ENCODE peak calls at places on chromosomes 1 and 21, in six cellular contexts. Z is AG04450, P is fibroblast of lung, J is A673, H is transverse colon, U is Panc1. M is an unnamed sample.

GRCh38 chr21:35084869-35085268 is 35.8 kb upstream of the RUNX1 start:
- DNase-seq in Z (peak), P (peak), J (peak), H (no peak), U (no peak), M (no peak)

GRCh38 chr1:1359316-1359667 is 937 bp upstream of the MXRA8 start:
- DNase-seq in Z (peak), P (peak), J (no peak), H (no peak), U (no peak), M (no peak)

GRCh38 chr1:169550294-169550693 is 36.0 kb downstream of the F5 start:
- DNase-seq in Z (no peak), P (peak), J (peak), H (no peak), U (no peak), M (no peak)

GRCh38 chr1:101150266-101150665 is 86.6 kb upstream of the S1PR1 start:
- DNase-seq in Z (no peak), P (no peak), J (no peak), H (no peak), U (no peak), M (no peak)

GRCh38 chr1:184633785-184634184 is 120.9 kb downstream of the EDEM3 start:
- DNase-seq in Z (no peak), P (no peak), J (peak), H (no peak), U (no peak), M (no peak)

GRCh38 chr21:15840406-15840805 is 110.6 kb downstream of the USP25 start:
- DNase-seq in Z (no peak), P (no peak), J (no peak), H (no peak), U (no peak), M (no peak)

GRCh38 chr21:25171438-25171837 is 435.8 kb downstream of the MRPL39 start:
- DNase-seq in Z (no peak), P (peak), J (peak), H (no peak), U (no peak), M (no peak)

GRCh38 chr1:230977781-230978490 is 725 bp downstream of the TTC13 start:
- DNase-seq in Z (no peak), P (peak), J (peak), H (peak), U (no peak), M (no peak)

GRCh38 chr1:210340751-210341328 is 12.1 kb downstream of the HHAT start:
- DNase-seq in Z (no peak), P (no peak), J (no peak), H (no peak), U (no peak), M (no peak)

GRCh38 chr1:53122194-53122846 is 20.1 kb downstream of the SLC1A7 start:
- DNase-seq in Z (no peak), P (no peak), J (no peak), H (no peak), U (no peak), M (no peak)

GRCh38 chr21:31429500-31429899 is 85.4 kb upstream of the TIAM1 start:
- DNase-seq in Z (no peak), P (no peak), J (no peak), H (no peak), U (no peak), M (no peak)

GRCh38 chr1:4600615-4601460 is 53.6 kb upstream of the AJAP1 start:
- DNase-seq in Z (no peak), P (no peak), J (no peak), H (no peak), U (no peak), M (no peak)

GRCh38 chr1:52669696-52670095 is 28.5 kb downstream of the COA7 start:
- DNase-seq in Z (no peak), P (no peak), J (no peak), H (no peak), U (no peak), M (no peak)

GRCh38 chr1:37919277-37919676 is 27.6 kb downstream of the INPP5B start:
- DNase-seq in Z (no peak), P (no peak), J (no peak), H (no peak), U (no peak), M (no peak)

GRCh38 chr21:41564871-41565281 is 56.9 kb upstream of the TMPRSS2 start:
- DNase-seq in Z (no peak), P (no peak), J (no peak), H (peak), U (no peak), M (no peak)

GRCh38 chr1:85465099-85465790 is at the start of gene DDAH1:
- DNase-seq in Z (no peak), P (peak), J (peak), H (peak), U (no peak), M (peak)

GRCh38 chr21:32909393-32909792 is 116.3 kb upstream of the OLIG2 start:
- DNase-seq in Z (no peak), P (no peak), J (no peak), H (no peak), U (no peak), M (no peak)

GRCh38 chr1:234612352-234613127 is 2.6 kb upstream of the IRF2BP2 start:
- DNase-seq in Z (peak), P (peak), J (peak), H (peak), U (no peak), M (peak)

GRCh38 chr1:228283476-228284147 is 75.8 kb downstream of the OBSCN start:
- DNase-seq in Z (no peak), P (no peak), J (no peak), H (peak), U (no peak), M (no peak)

GRCh38 chr1:87045757-87046422 is 131.5 kb downstream of the HS2ST1 start:
- DNase-seq in Z (no peak), P (no peak), J (no peak), H (no peak), U (no peak), M (no peak)

GRCh38 chr1:202630541-202630940 is 79.7 kb downstream of the SYT2 start:
- DNase-seq in Z (no peak), P (no peak), J (no peak), H (no peak), U (no peak), M (no peak)

GRCh38 chr21:26826801-26827200 is 18.4 kb downstream of the ADAMTS1 start:
- DNase-seq in Z (no peak), P (peak), J (no peak), H (no peak), U (no peak), M (no peak)

GRCh38 chr1:184621262-184621661 is 133.4 kb downstream of the EDEM3 start:
- DNase-seq in Z (peak), P (peak), J (no peak), H (no peak), U (no peak), M (no peak)

GRCh38 chr1:111332190-111332589 is 41.5 kb downstream of the CHIA start:
- DNase-seq in Z (no peak), P (no peak), J (no peak), H (no peak), U (no peak), M (no peak)

GRCh38 chr1:66563094-66563800 is 29.3 kb downstream of the SGIP1 start:
- DNase-seq in Z (peak), P (peak), J (no peak), H (peak), U (peak), M (no peak)

GRCh38 chr1:171794085-171794484 is 12.6 kb downstream of the METTL13 start:
- DNase-seq in Z (no peak), P (no peak), J (no peak), H (no peak), U (peak), M (no peak)

GRCh38 chr1:205488074-205488723 is 16.3 kb upstream of the CDK18 start:
- DNase-seq in Z (no peak), P (peak), J (peak), H (peak), U (no peak), M (no peak)

GRCh38 chr1:243598433-243598832 is 251.6 kb downstream of the AKT3 start:
- DNase-seq in Z (peak), P (peak), J (no peak), H (no peak), U (no peak), M (no peak)

GRCh38 chr21:45413922-45414321 is 9.0 kb downstream of the COL18A1 start:
- DNase-seq in Z (no peak), P (no peak), J (no peak), H (no peak), U (no peak), M (peak)

GRCh38 chr21:34333150-34333739 is 30.6 kb upstream of the KCNE2 start:
- DNase-seq in Z (no peak), P (no peak), J (no peak), H (no peak), U (no peak), M (no peak)

GRCh38 chr1:161098161-161099068 is at the start of gene KLHDC9:
- DNase-seq in Z (no peak), P (peak), J (peak), H (peak), U (peak), M (peak)
- TF ChIP-seq CTCF in Z (no peak), P (no peak), J (no peak), H (no peak), U (no peak), M (no peak)

GRCh38 chr1:27665016-27665651 is 6.9 kb downstream of the IFI6 start:
- DNase-seq in Z (no peak), P (no peak), J (no peak), H (no peak), U (no peak), M (no peak)
- H3K27ac ChIP-seq in Z (no peak), P (no peak), J (no peak), H (no peak), U (no peak), M (no peak)

DNA sequence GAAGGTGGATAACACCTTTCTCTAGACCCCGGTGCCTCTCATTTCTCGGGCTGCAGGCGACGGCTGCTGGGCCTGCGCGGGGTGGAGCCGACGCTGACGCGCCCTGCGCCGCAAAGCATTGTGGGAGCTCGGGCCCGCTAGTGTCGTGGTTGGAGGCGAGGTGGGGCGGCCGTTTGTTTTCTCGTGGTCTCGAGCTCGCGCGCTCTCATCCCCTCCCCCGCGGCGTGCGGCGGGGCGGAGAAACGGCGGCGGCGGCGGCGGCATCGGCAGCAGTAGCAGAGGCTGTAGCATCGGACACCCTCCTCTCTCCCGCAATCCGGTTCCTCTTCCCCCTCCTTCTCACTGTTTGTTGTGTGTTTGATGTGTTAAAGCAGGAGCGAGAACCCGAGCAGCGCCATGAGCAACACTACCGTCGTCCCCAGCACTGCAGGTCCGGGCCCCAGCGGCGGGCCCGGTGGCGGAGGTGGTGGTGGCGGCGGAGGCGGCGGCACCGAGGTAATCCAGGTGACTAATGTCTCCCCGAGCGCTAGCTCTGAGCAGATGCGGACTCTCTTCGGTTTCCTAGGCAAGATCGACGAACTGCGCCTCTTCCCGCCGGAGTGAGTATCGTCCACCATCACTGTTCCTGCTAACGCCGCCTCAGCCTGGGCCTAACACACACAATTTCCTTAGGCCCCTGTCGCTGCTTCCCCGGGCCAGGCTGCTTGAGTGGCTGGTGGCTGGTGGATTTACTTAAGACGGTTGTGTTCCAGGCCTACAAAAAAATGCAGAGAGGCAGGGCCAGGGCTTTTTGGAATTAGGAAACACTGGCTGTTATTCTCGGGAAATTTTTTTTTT is at the start of gene SRSF11:
- DNase-seq in Z (peak), P (peak), J (peak), H (peak), U (peak), M (peak)
- TF ChIP-seq CTCF in Z (peak), P (no peak), J (peak), H (no peak), U (no peak), M (no peak)

DNA sequence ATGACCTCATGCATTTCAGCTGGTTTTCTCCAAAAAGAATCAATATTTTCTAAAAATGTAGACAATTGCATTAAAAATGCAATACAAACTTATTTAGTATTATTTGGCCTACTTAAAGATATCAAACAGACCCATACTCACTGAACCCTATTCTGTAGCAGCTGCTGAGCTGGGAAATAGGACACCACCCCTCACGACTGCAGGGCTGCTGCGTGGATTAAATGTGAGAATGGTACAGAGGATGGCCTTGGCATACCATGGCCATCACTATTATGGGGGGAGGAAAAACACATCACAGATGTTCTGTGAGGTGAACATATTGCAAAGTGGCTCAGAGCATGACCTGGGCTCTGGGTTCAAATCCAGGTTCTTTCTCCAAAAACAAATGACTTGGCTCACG is 2.8 kb upstream of the ZNF436 start:
- DNase-seq in Z (no peak), P (no peak), J (no peak), H (no peak), U (no peak), M (no peak)
- H3K27ac ChIP-seq in Z (no peak), P (no peak), J (no peak), H (no peak), U (peak), M (no peak)

GRCh38 chr1:147640553-147641165 is 29.7 kb downstream of the ACP6 start:
- DNase-seq in Z (peak), P (peak), J (peak), H (peak), U (peak), M (peak)
- TF ChIP-seq CTCF in Z (peak), P (peak), J (peak), H (peak), U (peak), M (peak)

DNA sequence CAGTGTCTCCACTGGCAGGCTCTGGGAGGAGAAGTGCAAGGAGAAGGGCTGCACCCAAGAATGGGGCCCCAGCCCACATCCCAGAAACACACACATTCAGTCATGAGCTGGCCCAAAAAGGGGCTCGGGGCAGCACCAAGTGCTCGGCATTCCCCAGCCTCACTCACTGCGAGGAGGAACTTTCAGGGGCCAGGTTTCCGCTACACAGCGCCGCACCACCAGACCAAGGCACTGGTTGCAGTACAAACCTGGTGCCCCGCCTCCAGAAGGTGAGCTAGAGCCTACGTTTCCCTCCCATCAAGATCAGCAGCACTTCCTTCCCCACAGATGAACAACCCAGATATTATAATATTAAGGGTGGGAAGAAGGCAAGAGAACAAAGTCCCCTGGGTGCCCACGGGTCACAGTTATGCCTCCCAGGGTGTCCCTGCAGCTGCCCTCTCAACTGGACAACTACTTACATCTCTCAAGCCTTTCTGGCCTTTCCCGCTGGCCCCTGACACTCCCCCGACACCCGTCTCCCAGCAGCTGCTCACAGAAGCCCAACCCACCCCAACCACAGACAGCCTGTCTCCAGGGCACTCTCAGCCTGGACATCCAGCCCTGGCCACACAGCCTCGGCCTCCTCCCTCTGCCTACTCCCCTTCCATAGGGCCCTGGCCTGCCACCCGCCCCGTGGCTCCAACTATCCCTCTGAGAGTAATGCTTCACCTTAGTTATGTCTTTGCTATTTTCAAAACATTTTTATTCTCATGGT is 3.8 kb downstream of the PBXIP1 start:
- DNase-seq in Z (no peak), P (no peak), J (no peak), H (peak), U (no peak), M (no peak)
- H3K27ac ChIP-seq in Z (no peak), P (no peak), J (no peak), H (peak), U (no peak), M (no peak)

DNA sequence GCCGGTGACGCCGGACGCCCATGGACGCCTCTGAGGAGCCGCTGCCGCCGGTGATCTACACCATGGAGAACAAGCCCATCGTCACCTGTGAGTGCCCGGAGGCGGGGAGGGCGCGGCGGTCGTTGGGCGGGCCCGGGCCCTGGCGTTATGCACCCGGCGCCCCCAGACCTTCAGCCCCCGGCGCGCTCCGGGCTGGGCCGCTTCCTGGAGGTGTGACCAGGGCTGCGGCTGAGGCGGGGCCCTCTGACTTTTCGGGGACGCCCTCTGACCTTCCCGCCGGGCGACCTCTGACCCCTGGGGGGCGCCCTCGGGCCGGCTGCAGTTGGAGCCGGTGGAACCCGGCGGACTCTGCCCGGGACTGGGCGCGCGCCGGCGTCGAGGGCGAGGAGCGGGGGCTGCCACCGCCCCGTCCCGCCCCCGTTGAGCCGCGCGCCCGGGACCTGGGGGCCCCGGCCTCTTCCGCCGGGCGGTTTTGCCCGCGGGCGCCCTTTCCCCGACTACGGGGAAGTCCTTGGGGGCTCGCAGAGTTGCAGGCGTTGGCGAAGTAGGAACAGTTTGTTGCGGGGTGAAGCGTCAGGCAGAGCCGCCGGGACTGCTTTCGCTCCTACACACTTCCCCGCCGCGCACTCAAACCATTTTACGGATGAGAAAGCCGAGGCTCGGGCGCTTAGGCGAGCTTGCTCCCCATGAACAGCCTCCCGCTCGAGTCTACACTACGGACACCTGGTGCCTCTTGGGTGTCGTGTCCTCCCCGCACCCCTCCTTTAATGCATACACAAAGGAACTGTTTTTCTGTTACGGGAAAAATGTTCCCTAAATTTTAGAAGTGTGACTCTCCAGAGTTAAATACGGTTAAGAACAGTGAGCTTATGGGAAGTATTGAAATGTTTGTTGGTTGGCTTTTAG is 618 bp downstream of the TRAPPC10 start:
- DNase-seq in Z (no peak), P (peak), J (peak), H (peak), U (no peak), M (peak)
- TF ChIP-seq CTCF in Z (no peak), P (no peak), J (no peak), H (peak), U (no peak), M (no peak)